ENCODE peak calls at places on chromosomes 1 and 21, in eight cellular contexts. One of them, this sample, is unnamed.
A peak's percentile ranks its signal among the peaks of the same experiment; 100 is the strongest.

GRCh38 chr1:165898837-165899236 is 71.4 kb downstream of the UCK2 start:
- DNase-seq in sigmoid colon: no peak
- DNase-seq in left ventricle myocardium inferior: no peak
- DNase-seq in fibroblast of lung: peak; percentile 99
- DNase-seq in thoracic aorta: peak; percentile 71
- DNase-seq in CD8-positive, alpha-beta memory T cell: no peak
- DNase-seq in colonic mucosa: no peak
- DNase-seq in mesendoderm: peak; percentile 78
- DNase-seq in this sample: no peak

GRCh38 chr21:45154511-45155508 is 80.4 kb downstream of the ADARB1 start:
- DNase-seq in sigmoid colon: peak; percentile 81
- DNase-seq in CD8-positive, alpha-beta memory T cell: no peak
- DNase-seq in fibroblast of lung: peak; percentile 86
- DNase-seq in mesendoderm: peak; percentile 88
- DNase-seq in thoracic aorta: no peak
- DNase-seq in left ventricle myocardium inferior: no peak
- DNase-seq in colonic mucosa: peak; percentile 11
- DNase-seq in this sample: peak; percentile 65

GRCh38 chr1:29379438-29380073 is 143.2 kb downstream of the PTPRU start:
- DNase-seq in fibroblast of lung: peak; percentile 33
- DNase-seq in colonic mucosa: no peak
- DNase-seq in mesendoderm: peak; percentile 87
- DNase-seq in sigmoid colon: no peak
- DNase-seq in thoracic aorta: no peak
- DNase-seq in left ventricle myocardium inferior: no peak
- DNase-seq in CD8-positive, alpha-beta memory T cell: no peak
- DNase-seq in this sample: peak; percentile 24

GRCh38 chr1:1196431-1197187 is 9.8 kb downstream of the TNFRSF18 start:
- DNase-seq in left ventricle myocardium inferior: peak; percentile 1
- DNase-seq in colonic mucosa: no peak
- DNase-seq in mesendoderm: no peak
- DNase-seq in CD8-positive, alpha-beta memory T cell: no peak
- DNase-seq in thoracic aorta: no peak
- DNase-seq in fibroblast of lung: no peak
- DNase-seq in sigmoid colon: no peak
- DNase-seq in this sample: no peak

GRCh38 chr1:182909578-182909977 is 43.4 kb downstream of the SHCBP1L start:
- DNase-seq in colonic mucosa: no peak
- DNase-seq in mesendoderm: no peak
- DNase-seq in sigmoid colon: no peak
- DNase-seq in left ventricle myocardium inferior: no peak
- DNase-seq in thoracic aorta: no peak
- DNase-seq in CD8-positive, alpha-beta memory T cell: no peak
- DNase-seq in fibroblast of lung: no peak
- DNase-seq in this sample: no peak

GRCh38 chr21:45786660-45787059 is 143.1 kb downstream of the PCBP3 start:
- DNase-seq in fibroblast of lung: no peak
- DNase-seq in thoracic aorta: no peak
- DNase-seq in CD8-positive, alpha-beta memory T cell: no peak
- DNase-seq in left ventricle myocardium inferior: no peak
- DNase-seq in mesendoderm: no peak
- DNase-seq in sigmoid colon: no peak
- DNase-seq in colonic mucosa: no peak
- DNase-seq in this sample: no peak

GRCh38 chr1:17741052-17741451 is 14.1 kb upstream of the ACTL8 start:
- DNase-seq in mesendoderm: no peak
- DNase-seq in CD8-positive, alpha-beta memory T cell: no peak
- DNase-seq in sigmoid colon: no peak
- DNase-seq in fibroblast of lung: no peak
- DNase-seq in colonic mucosa: no peak
- DNase-seq in thoracic aorta: no peak
- DNase-seq in left ventricle myocardium inferior: no peak
- DNase-seq in this sample: no peak

GRCh38 chr1:185208626-185209170 is 51.7 kb downstream of the SWT1 start:
- DNase-seq in thoracic aorta: no peak
- DNase-seq in sigmoid colon: no peak
- DNase-seq in CD8-positive, alpha-beta memory T cell: no peak
- DNase-seq in left ventricle myocardium inferior: no peak
- DNase-seq in mesendoderm: no peak
- DNase-seq in colonic mucosa: no peak
- DNase-seq in fibroblast of lung: peak; percentile 87
- DNase-seq in this sample: no peak

GRCh38 chr1:77271851-77272250 is 10.0 kb upstream of the AK5 start:
- DNase-seq in thoracic aorta: no peak
- DNase-seq in sigmoid colon: no peak
- DNase-seq in colonic mucosa: no peak
- DNase-seq in mesendoderm: no peak
- DNase-seq in CD8-positive, alpha-beta memory T cell: no peak
- DNase-seq in left ventricle myocardium inferior: no peak
- DNase-seq in fibroblast of lung: peak; percentile 64
- DNase-seq in this sample: no peak

GRCh38 chr1:2197732-2198165 is 3.2 kb upstream of the FAAP20 start:
- DNase-seq in CD8-positive, alpha-beta memory T cell: no peak
- DNase-seq in colonic mucosa: no peak
- DNase-seq in fibroblast of lung: no peak
- DNase-seq in sigmoid colon: no peak
- DNase-seq in left ventricle myocardium inferior: no peak
- DNase-seq in mesendoderm: no peak
- DNase-seq in thoracic aorta: no peak
- DNase-seq in this sample: no peak

GRCh38 chr1:32868806-32869455 is 1.8 kb downstream of the FNDC5 start:
- DNase-seq in thoracic aorta: no peak
- DNase-seq in colonic mucosa: no peak
- DNase-seq in CD8-positive, alpha-beta memory T cell: no peak
- DNase-seq in mesendoderm: no peak
- DNase-seq in left ventricle myocardium inferior: no peak
- DNase-seq in fibroblast of lung: no peak
- DNase-seq in sigmoid colon: no peak
- DNase-seq in this sample: no peak

GRCh38 chr1:247407180-247407616 is 8.8 kb upstream of the NLRP3 start:
- DNase-seq in mesendoderm: no peak
- DNase-seq in left ventricle myocardium inferior: peak; percentile 43
- DNase-seq in colonic mucosa: no peak
- DNase-seq in CD8-positive, alpha-beta memory T cell: peak; percentile 45
- DNase-seq in thoracic aorta: no peak
- DNase-seq in sigmoid colon: peak; percentile 72
- DNase-seq in fibroblast of lung: no peak
- DNase-seq in this sample: no peak

GRCh38 chr1:17596651-17597509 is 57.4 kb downstream of the ARHGEF10L start:
- DNase-seq in mesendoderm: peak; percentile 70
- DNase-seq in thoracic aorta: no peak
- DNase-seq in colonic mucosa: peak; percentile 85
- DNase-seq in sigmoid colon: no peak
- DNase-seq in fibroblast of lung: no peak
- DNase-seq in CD8-positive, alpha-beta memory T cell: no peak
- DNase-seq in left ventricle myocardium inferior: no peak
- DNase-seq in this sample: no peak

GRCh38 chr21:17673261-17674020 is 60.7 kb upstream of the BTG3 start:
- DNase-seq in left ventricle myocardium inferior: no peak
- DNase-seq in thoracic aorta: no peak
- DNase-seq in mesendoderm: peak; percentile 66
- DNase-seq in sigmoid colon: no peak
- DNase-seq in fibroblast of lung: peak; percentile 45
- DNase-seq in CD8-positive, alpha-beta memory T cell: no peak
- DNase-seq in colonic mucosa: no peak
- DNase-seq in this sample: no peak

GRCh38 chr1:119160435-119160834 is 20.0 kb upstream of the WARS2 start:
- DNase-seq in colonic mucosa: no peak
- DNase-seq in thoracic aorta: no peak
- DNase-seq in CD8-positive, alpha-beta memory T cell: no peak
- DNase-seq in mesendoderm: no peak
- DNase-seq in left ventricle myocardium inferior: no peak
- DNase-seq in fibroblast of lung: no peak
- DNase-seq in sigmoid colon: no peak
- DNase-seq in this sample: no peak
- H3K27ac ChIP-seq in colonic mucosa: no peak overlapping the region
- H3K27ac ChIP-seq in thoracic aorta: no peak overlapping the region
- H3K27ac ChIP-seq in CD8-positive, alpha-beta memory T cell: no peak overlapping the region
- H3K27ac ChIP-seq in mesendoderm: no peak overlapping the region
- H3K27ac ChIP-seq in left ventricle myocardium inferior: peak overlapping the region; percentile 47
- H3K27ac ChIP-seq in fibroblast of lung: peak overlapping the region; percentile 43
- H3K27ac ChIP-seq in sigmoid colon: peak overlapping the region; percentile 11
- H3K27ac ChIP-seq in this sample: no peak overlapping the region

GRCh38 chr1:46004491-46004890 is 127.9 kb downstream of the PIK3R3 start:
- DNase-seq in thoracic aorta: no peak
- DNase-seq in colonic mucosa: no peak
- DNase-seq in fibroblast of lung: no peak
- DNase-seq in left ventricle myocardium inferior: no peak
- DNase-seq in sigmoid colon: no peak
- DNase-seq in mesendoderm: no peak
- DNase-seq in CD8-positive, alpha-beta memory T cell: no peak
- DNase-seq in this sample: no peak

GRCh38 chr1:46011121-46011695 is 121.2 kb downstream of the PIK3R3 start:
- DNase-seq in left ventricle myocardium inferior: no peak
- DNase-seq in colonic mucosa: no peak
- DNase-seq in fibroblast of lung: no peak
- DNase-seq in thoracic aorta: no peak
- DNase-seq in CD8-positive, alpha-beta memory T cell: no peak
- DNase-seq in mesendoderm: no peak
- DNase-seq in sigmoid colon: no peak
- DNase-seq in this sample: no peak

GRCh38 chr1:46010611-46011010 is 121.8 kb downstream of the PIK3R3 start:
- DNase-seq in mesendoderm: no peak
- DNase-seq in sigmoid colon: no peak
- DNase-seq in colonic mucosa: no peak
- DNase-seq in thoracic aorta: no peak
- DNase-seq in CD8-positive, alpha-beta memory T cell: no peak
- DNase-seq in left ventricle myocardium inferior: no peak
- DNase-seq in fibroblast of lung: no peak
- DNase-seq in this sample: no peak

GRCh38 chr1:46005594-46005993 is 126.8 kb downstream of the PIK3R3 start:
- DNase-seq in left ventricle myocardium inferior: no peak
- DNase-seq in fibroblast of lung: no peak
- DNase-seq in thoracic aorta: no peak
- DNase-seq in mesendoderm: no peak
- DNase-seq in sigmoid colon: no peak
- DNase-seq in colonic mucosa: no peak
- DNase-seq in CD8-positive, alpha-beta memory T cell: no peak
- DNase-seq in this sample: no peak

DNA sequence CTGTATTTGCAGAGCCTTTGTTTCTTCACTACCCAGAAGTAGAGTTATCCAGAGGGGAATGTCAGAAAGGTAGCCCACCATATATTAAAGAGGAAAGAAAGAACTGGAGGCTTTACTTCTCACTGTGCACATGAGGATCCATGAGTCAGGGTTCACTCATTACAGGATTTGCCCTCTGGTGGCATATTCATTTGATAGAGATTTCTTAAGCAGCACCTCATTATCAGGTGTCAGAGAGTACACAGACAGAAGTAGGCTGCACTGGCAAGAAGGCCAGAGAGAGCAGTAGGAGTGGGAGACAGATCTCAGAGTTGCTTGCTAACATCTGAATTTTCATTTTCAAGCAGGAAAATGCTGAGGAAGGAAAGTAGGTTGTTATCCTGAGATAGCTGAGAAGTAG is 123.8 kb downstream of the PIK3R3 start:
- DNase-seq in mesendoderm: peak; percentile 13
- DNase-seq in fibroblast of lung: no peak
- DNase-seq in sigmoid colon: no peak
- DNase-seq in thoracic aorta: no peak
- DNase-seq in colonic mucosa: no peak
- DNase-seq in left ventricle myocardium inferior: no peak
- DNase-seq in CD8-positive, alpha-beta memory T cell: no peak
- DNase-seq in this sample: no peak
- H3K36me3 ChIP-seq in mesendoderm: peaks cover 8% of the 10 kb centered on the region
- H3K36me3 ChIP-seq in fibroblast of lung: peaks cover 2% of the 10 kb centered on the region
- H3K36me3 ChIP-seq in sigmoid colon: peaks cover 26% of the 10 kb centered on the region
- H3K36me3 ChIP-seq in thoracic aorta: peaks cover 31% of the 10 kb centered on the region
- H3K36me3 ChIP-seq in colonic mucosa: peaks cover 16% of the 10 kb centered on the region
- H3K36me3 ChIP-seq in left ventricle myocardium inferior: peaks cover 81% of the 10 kb centered on the region
- H3K36me3 ChIP-seq in CD8-positive, alpha-beta memory T cell: no peaks in the 10 kb centered on the region
- H3K36me3 ChIP-seq in this sample: peaks cover 76% of the 10 kb centered on the region

GRCh38 chr1:245091818-245092637 is 62.8 kb upstream of the KIF26B start:
- DNase-seq in left ventricle myocardium inferior: no peak
- DNase-seq in CD8-positive, alpha-beta memory T cell: no peak
- DNase-seq in thoracic aorta: peak; percentile 5
- DNase-seq in fibroblast of lung: peak; percentile 99
- DNase-seq in mesendoderm: peak; percentile 70
- DNase-seq in colonic mucosa: no peak
- DNase-seq in sigmoid colon: peak; percentile 70
- DNase-seq in this sample: peak; percentile 16
- H3K27ac ChIP-seq in left ventricle myocardium inferior: no peak overlapping the region
- H3K27ac ChIP-seq in CD8-positive, alpha-beta memory T cell: no peak overlapping the region
- H3K27ac ChIP-seq in thoracic aorta: no peak overlapping the region
- H3K27ac ChIP-seq in fibroblast of lung: peak overlapping the region; percentile 81
- H3K27ac ChIP-seq in mesendoderm: no peak overlapping the region
- H3K27ac ChIP-seq in colonic mucosa: no peak overlapping the region
- H3K27ac ChIP-seq in sigmoid colon: peak overlapping the region; percentile 50
- H3K27ac ChIP-seq in this sample: no peak overlapping the region

GRCh38 chr1:169529068-169529642 is 43.4 kb upstream of the SLC19A2 start:
- DNase-seq in left ventricle myocardium inferior: no peak
- DNase-seq in mesendoderm: peak; percentile 99
- DNase-seq in fibroblast of lung: peak; percentile 52
- DNase-seq in CD8-positive, alpha-beta memory T cell: no peak
- DNase-seq in sigmoid colon: no peak
- DNase-seq in colonic mucosa: peak; percentile 93
- DNase-seq in thoracic aorta: no peak
- DNase-seq in this sample: peak; percentile 50
- H3K36me3 ChIP-seq in left ventricle myocardium inferior: no peaks in the 10 kb centered on the region
- H3K36me3 ChIP-seq in mesendoderm: no peaks in the 10 kb centered on the region
- H3K36me3 ChIP-seq in fibroblast of lung: no peaks in the 10 kb centered on the region
- H3K36me3 ChIP-seq in CD8-positive, alpha-beta memory T cell: no peaks in the 10 kb centered on the region
- H3K36me3 ChIP-seq in sigmoid colon: no peaks in the 10 kb centered on the region
- H3K36me3 ChIP-seq in colonic mucosa: no peaks in the 10 kb centered on the region
- H3K36me3 ChIP-seq in thoracic aorta: no peaks in the 10 kb centered on the region
- H3K36me3 ChIP-seq in this sample: no peaks in the 10 kb centered on the region

DNA sequence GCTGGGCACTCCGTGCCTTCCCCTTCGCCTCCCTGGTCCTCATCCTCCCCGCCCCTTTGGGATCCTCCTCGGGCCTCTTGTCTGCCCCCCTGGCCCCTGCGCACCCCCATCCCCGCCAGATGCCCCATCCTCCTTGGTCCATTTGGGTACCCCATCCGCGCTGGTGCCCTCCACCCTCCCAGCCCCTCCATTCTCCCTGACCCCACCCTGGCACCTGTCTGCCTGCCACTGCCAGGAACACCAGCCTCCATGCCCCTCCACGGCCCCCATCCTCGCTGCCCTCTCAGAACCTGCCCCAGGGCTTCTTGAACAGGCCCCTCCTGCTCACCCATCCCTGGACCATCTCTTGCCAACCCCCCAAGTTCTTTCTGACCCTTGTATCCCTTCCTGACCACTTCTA is 717 bp downstream of the ZDHHC18 start:
- DNase-seq in colonic mucosa: no peak
- DNase-seq in fibroblast of lung: no peak
- DNase-seq in thoracic aorta: no peak
- DNase-seq in sigmoid colon: no peak
- DNase-seq in mesendoderm: no peak
- DNase-seq in left ventricle myocardium inferior: no peak
- DNase-seq in CD8-positive, alpha-beta memory T cell: no peak
- DNase-seq in this sample: no peak
- H3K27ac ChIP-seq in colonic mucosa: no peak overlapping the region
- H3K27ac ChIP-seq in fibroblast of lung: no peak overlapping the region
- H3K27ac ChIP-seq in thoracic aorta: peak overlapping the region; percentile 1
- H3K27ac ChIP-seq in sigmoid colon: peak overlapping the region; percentile 86
- H3K27ac ChIP-seq in mesendoderm: no peak overlapping the region
- H3K27ac ChIP-seq in left ventricle myocardium inferior: peak overlapping the region; percentile 86
- H3K27ac ChIP-seq in CD8-positive, alpha-beta memory T cell: peak overlapping the region; percentile 64
- H3K27ac ChIP-seq in this sample: peak overlapping the region; percentile 72

DNA sequence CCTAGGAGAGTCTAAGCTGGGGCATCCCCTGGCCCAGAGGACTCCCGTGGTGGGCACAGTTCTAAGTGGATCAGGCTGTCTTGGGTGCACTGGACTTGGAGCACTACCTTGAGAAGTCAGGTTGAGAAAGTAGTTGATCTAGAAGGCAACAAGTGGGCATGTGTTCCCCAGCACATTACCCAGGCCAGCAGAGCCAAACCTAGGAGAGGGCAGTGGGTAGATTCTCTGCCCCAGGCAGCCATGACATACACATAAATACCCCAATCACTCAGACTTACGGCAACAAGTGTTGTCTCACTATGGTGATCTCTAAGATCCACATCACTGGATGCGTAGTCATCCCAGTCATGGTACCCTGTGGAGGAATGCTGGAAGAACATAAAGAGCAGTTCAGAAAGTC is 1.6 kb upstream of the PMF1 start:
- DNase-seq in left ventricle myocardium inferior: no peak
- DNase-seq in mesendoderm: no peak
- DNase-seq in thoracic aorta: no peak
- DNase-seq in sigmoid colon: no peak
- DNase-seq in CD8-positive, alpha-beta memory T cell: no peak
- DNase-seq in colonic mucosa: no peak
- DNase-seq in fibroblast of lung: no peak
- DNase-seq in this sample: no peak
- H3K36me3 ChIP-seq in left ventricle myocardium inferior: peaks cover 40% of the 10 kb centered on the region
- H3K36me3 ChIP-seq in mesendoderm: peaks cover 5% of the 10 kb centered on the region
- H3K36me3 ChIP-seq in thoracic aorta: peaks cover 36% of the 10 kb centered on the region
- H3K36me3 ChIP-seq in sigmoid colon: peaks cover 13% of the 10 kb centered on the region
- H3K36me3 ChIP-seq in CD8-positive, alpha-beta memory T cell: peaks cover 17% of the 10 kb centered on the region
- H3K36me3 ChIP-seq in colonic mucosa: no peaks in the 10 kb centered on the region
- H3K36me3 ChIP-seq in fibroblast of lung: peaks cover 7% of the 10 kb centered on the region
- H3K36me3 ChIP-seq in this sample: peaks cover 57% of the 10 kb centered on the region

This sample was measured in DND-41.